ENCODE peak calls at places on chromosomes 11 and 22, in seven cellular contexts. One of them, this sample, is unnamed.

GRCh38 chr11:120168960-120169681 is 31.2 kb upstream of the TRIM29 start:
- DNase-seq in amniotic stem cell: no peak
- DNase-seq in NCI-H1092: peak; percentile 69
- DNase-seq in stimulated activated CD4-positive, alpha-beta T cell treated with anti-CD3 and anti-CD28 coated beads, Interleukin-4, amount 100 ng/mL, for 48 hours: peak; percentile 51
- DNase-seq in NCI-H345: peak; percentile 69
- DNase-seq in NCI-H1436: peak; percentile 40
- DNase-seq in HepG2: peak; percentile 30
- DNase-seq in this sample: no peak

GRCh38 chr11:72220696-72221363 is 3.7 kb upstream of the INPPL1 start:
- DNase-seq in NCI-H1092: no peak
- DNase-seq in stimulated activated CD4-positive, alpha-beta T cell treated with anti-CD3 and anti-CD28 coated beads, Interleukin-4, amount 100 ng/mL, for 48 hours: no peak
- DNase-seq in amniotic stem cell: no peak
- DNase-seq in HepG2: no peak
- DNase-seq in NCI-H345: no peak
- DNase-seq in NCI-H1436: no peak
- DNase-seq in this sample: no peak

GRCh38 chr11:116691779-116692178 is 81.0 kb downstream of the BUD13 start:
- DNase-seq in NCI-H1092: peak; percentile 63
- DNase-seq in stimulated activated CD4-positive, alpha-beta T cell treated with anti-CD3 and anti-CD28 coated beads, Interleukin-4, amount 100 ng/mL, for 48 hours: peak; percentile 58
- DNase-seq in HepG2: peak; percentile 31
- DNase-seq in amniotic stem cell: peak; percentile 5
- DNase-seq in NCI-H1436: peak; percentile 56
- DNase-seq in NCI-H345: peak; percentile 58
- DNase-seq in this sample: no peak

GRCh38 chr11:19769820-19770219 is 57.2 kb downstream of the NAV2 start:
- DNase-seq in amniotic stem cell: no peak
- DNase-seq in NCI-H345: no peak
- DNase-seq in NCI-H1436: no peak
- DNase-seq in stimulated activated CD4-positive, alpha-beta T cell treated with anti-CD3 and anti-CD28 coated beads, Interleukin-4, amount 100 ng/mL, for 48 hours: no peak
- DNase-seq in NCI-H1092: no peak
- DNase-seq in HepG2: no peak
- DNase-seq in this sample: no peak

GRCh38 chr11:78525720-78526119 is 48.9 kb downstream of the NARS2 start:
- DNase-seq in HepG2: no peak
- DNase-seq in amniotic stem cell: no peak
- DNase-seq in NCI-H1436: no peak
- DNase-seq in NCI-H345: no peak
- DNase-seq in NCI-H1092: no peak
- DNase-seq in stimulated activated CD4-positive, alpha-beta T cell treated with anti-CD3 and anti-CD28 coated beads, Interleukin-4, amount 100 ng/mL, for 48 hours: no peak
- DNase-seq in this sample: no peak

GRCh38 chr11:1401656-1402221 is 12.0 kb downstream of the BRSK2 start:
- DNase-seq in NCI-H1092: peak; percentile 42
- DNase-seq in NCI-H1436: no peak
- DNase-seq in amniotic stem cell: peak; percentile 6
- DNase-seq in stimulated activated CD4-positive, alpha-beta T cell treated with anti-CD3 and anti-CD28 coated beads, Interleukin-4, amount 100 ng/mL, for 48 hours: peak; percentile 40
- DNase-seq in NCI-H345: peak; percentile 37
- DNase-seq in HepG2: peak; percentile 30
- DNase-seq in this sample: no peak

GRCh38 chr11:106668147-106668546 is 350.1 kb downstream of the GUCY1A2 start:
- DNase-seq in HepG2: no peak
- DNase-seq in amniotic stem cell: peak; percentile 44
- DNase-seq in NCI-H1436: no peak
- DNase-seq in NCI-H345: no peak
- DNase-seq in stimulated activated CD4-positive, alpha-beta T cell treated with anti-CD3 and anti-CD28 coated beads, Interleukin-4, amount 100 ng/mL, for 48 hours: no peak
- DNase-seq in NCI-H1092: no peak
- DNase-seq in this sample: peak; percentile 42

GRCh38 chr22:23045461-23045860 is 24.9 kb upstream of the GNAZ start:
- DNase-seq in NCI-H345: no peak
- DNase-seq in NCI-H1436: no peak
- DNase-seq in stimulated activated CD4-positive, alpha-beta T cell treated with anti-CD3 and anti-CD28 coated beads, Interleukin-4, amount 100 ng/mL, for 48 hours: no peak
- DNase-seq in amniotic stem cell: no peak
- DNase-seq in HepG2: no peak
- DNase-seq in NCI-H1092: no peak
- DNase-seq in this sample: no peak

GRCh38 chr22:44405661-44406060 is 92.4 kb downstream of the RTL6 start:
- DNase-seq in HepG2: no peak
- DNase-seq in NCI-H1092: no peak
- DNase-seq in amniotic stem cell: no peak
- DNase-seq in NCI-H1436: no peak
- DNase-seq in NCI-H345: no peak
- DNase-seq in stimulated activated CD4-positive, alpha-beta T cell treated with anti-CD3 and anti-CD28 coated beads, Interleukin-4, amount 100 ng/mL, for 48 hours: no peak
- DNase-seq in this sample: no peak

GRCh38 chr11:3001496-3001895 is 9.4 kb upstream of the NAP1L4 start:
- DNase-seq in NCI-H1436: no peak
- DNase-seq in stimulated activated CD4-positive, alpha-beta T cell treated with anti-CD3 and anti-CD28 coated beads, Interleukin-4, amount 100 ng/mL, for 48 hours: no peak
- DNase-seq in NCI-H1092: peak; percentile 59
- DNase-seq in amniotic stem cell: no peak
- DNase-seq in HepG2: no peak
- DNase-seq in NCI-H345: peak; percentile 65
- DNase-seq in this sample: no peak